ENCODE peak calls at places on chromosomes 16 and 17, in four cellular contexts. H is A549, I is esophagus squamous epithelium, O is prostate gland. Q is an unnamed sample.

GRCh38 chr17:79065105-79065670 is 9.4 kb upstream of the ENGASE start:
- DNase-seq in H (peak; percentile 73), I (no peak), O (peak; percentile 49), Q (peak; percentile 51)

GRCh38 chr16:85537331-85537788 is 75.8 kb upstream of the GSE1 start:
- DNase-seq in H (no peak), I (no peak), O (no peak), Q (no peak)

GRCh38 chr17:78563189-78564145 is 13.7 kb downstream of the DNAH17 start:
- DNase-seq in H (no peak), I (no peak), O (no peak), Q (no peak)

GRCh38 chr16:82456683-82457082 is 170.1 kb upstream of the CDH13 start:
- DNase-seq in H (peak; percentile 64), I (no peak), O (peak; percentile 50), Q (peak; percentile 69)

GRCh38 chr17:74773871-74774286 is 2.3 kb downstream of the NAT9 start:
- DNase-seq in H (no peak), I (no peak), O (no peak), Q (no peak)

GRCh38 chr17:46894476-46895151 is 28.3 kb upstream of the GOSR2 start:
- DNase-seq in H (no peak), I (no peak), O (no peak), Q (no peak)

GRCh38 chr16:20910781-20911321 is 10.3 kb downstream of the LYRM1 start:
- DNase-seq in H (peak; percentile 57), I (no peak), O (no peak), Q (no peak)

GRCh38 chr16:23803591-23804123 is 32.1 kb upstream of the PRKCB start:
- DNase-seq in H (peak; percentile 60), I (no peak), O (peak; percentile 46), Q (peak; percentile 79)

GRCh38 chr17:72393553-72393952 is 272.7 kb downstream of the SOX9 start:
- DNase-seq in H (peak; percentile 72), I (no peak), O (no peak), Q (no peak)

GRCh38 chr16:85612191-85612800 is 826 bp upstream of the GSE1 start:
- DNase-seq in H (peak; percentile 96), I (no peak), O (peak; percentile 87), Q (peak; percentile 84)

GRCh38 chr16:15041260-15042011 is 14.4 kb downstream of the NTAN1 start:
- DNase-seq in H (no peak), I (no peak), O (peak; percentile 78), Q (peak; percentile 77)

GRCh38 chr16:831571-832443 is 31.3 kb upstream of the GNG13 start:
- DNase-seq in H (no peak), I (no peak), O (no peak), Q (no peak)

DNA sequence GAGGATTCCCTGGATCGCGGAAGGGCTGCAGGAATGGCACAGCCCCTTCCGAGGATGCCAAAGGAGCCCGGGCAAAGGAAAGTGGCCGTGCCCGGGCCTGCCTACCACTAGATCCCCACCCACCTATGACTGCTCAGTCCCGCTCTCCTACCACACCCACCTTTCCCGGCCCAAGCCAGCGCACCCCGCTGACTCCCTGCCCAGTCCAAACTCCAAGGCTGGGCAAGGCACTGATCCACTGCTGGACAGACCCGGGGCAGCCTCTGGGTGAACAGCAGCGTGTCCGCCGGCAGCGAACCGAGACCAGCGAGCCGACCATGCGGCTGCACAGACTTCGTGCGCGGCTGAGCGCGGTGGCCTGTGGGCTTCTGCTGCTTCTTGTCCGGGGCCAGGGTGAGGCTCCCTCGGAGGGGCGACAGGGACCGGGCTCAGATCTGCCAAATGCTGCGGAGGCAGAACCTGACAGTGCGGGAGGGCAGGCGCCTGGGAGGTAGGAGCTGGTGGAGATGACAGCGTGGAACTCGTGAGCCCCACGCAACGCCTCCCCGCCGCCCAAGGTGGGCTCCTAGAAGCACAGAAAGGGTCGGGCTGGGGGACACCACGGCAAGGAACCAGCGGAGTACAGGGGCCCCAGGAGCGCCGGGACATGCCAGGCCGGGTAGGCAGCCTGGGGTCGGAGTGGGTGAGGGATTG is at the start of gene CES2:
- DNase-seq in H (no peak), I (no peak), O (peak; percentile 73), Q (peak; percentile 25)
- TF ChIP-seq POLR2A in H (no peak), I (no peak), O (peak; percentile 64), Q (peak; percentile 98)

DNA sequence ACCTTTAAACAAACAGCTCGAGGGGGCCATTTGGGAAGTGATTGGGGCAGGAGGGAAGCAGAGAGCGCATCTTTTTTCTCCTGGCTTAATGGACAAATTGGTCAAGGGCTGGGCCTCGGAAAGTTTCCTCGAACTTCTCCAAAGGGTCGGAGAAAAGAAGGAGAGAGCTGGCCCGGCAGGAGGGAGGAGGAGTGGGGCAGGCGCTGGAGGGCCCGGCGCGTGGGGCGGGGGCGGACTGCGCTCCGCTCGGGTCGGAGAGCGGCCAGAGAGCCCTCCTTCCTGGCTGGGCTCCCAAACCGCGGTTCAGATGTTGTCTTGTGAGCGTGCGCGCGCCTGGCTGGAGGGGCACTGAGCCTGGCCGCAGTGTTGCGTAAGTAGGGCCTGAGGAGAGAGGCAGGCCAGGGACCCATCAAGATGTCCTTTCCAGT is 1.2 kb downstream of the MMP2 start:
- DNase-seq in H (no peak), I (no peak), O (peak; percentile 61), Q (peak; percentile 82)
- H3K27ac ChIP-seq in H (no peak overlapping the region), I (peak overlapping the region; percentile 77), O (peak overlapping the region; percentile 64), Q (peak overlapping the region; percentile 76)

GRCh38 chr17:7250655-7251329 is 742 bp downstream of the CTDNEP1 start:
- DNase-seq in H (no peak), I (no peak), O (no peak), Q (no peak)

GRCh38 chr17:7251330-7252175 is at the start of gene CTDNEP1:
- DNase-seq in H (peak; percentile 100), I (peak; percentile 93), O (peak; percentile 99), Q (peak; percentile 98)

GRCh38 chr17:7253082-7253481 is 1.1 kb downstream of the ELP5 start:
- DNase-seq in H (no peak), I (no peak), O (no peak), Q (no peak)

GRCh38 chr17:7254511-7254910 is 2.5 kb downstream of the ELP5 start:
- DNase-seq in H (no peak), I (no peak), O (no peak), Q (no peak)

GRCh38 chr17:7252176-7253043 is at the start of gene ELP5:
- DNase-seq in H (peak; percentile 98), I (peak; percentile 76), O (peak; percentile 88), Q (peak; percentile 93)
- TF ChIP-seq POLR2A in H (peak; percentile 90), I (no peak), O (peak; percentile 43), Q (peak; percentile 66)

GRCh38 chr16:8852534-8852933 is 16.3 kb downstream of the CARHSP1 start:
- DNase-seq in H (no peak), I (no peak), O (no peak), Q (peak; percentile 34)

GRCh38 chr16:8850279-8850885 is 18.4 kb downstream of the CARHSP1 start:
- DNase-seq in H (no peak), I (no peak), O (no peak), Q (peak; percentile 58)

GRCh38 chr16:8853611-8854010 is 15.2 kb downstream of the CARHSP1 start:
- DNase-seq in H (no peak), I (no peak), O (no peak), Q (no peak)

GRCh38 chr16:8853150-8853549 is 15.7 kb downstream of the CARHSP1 start:
- DNase-seq in H (no peak), I (no peak), O (no peak), Q (no peak)

DNA sequence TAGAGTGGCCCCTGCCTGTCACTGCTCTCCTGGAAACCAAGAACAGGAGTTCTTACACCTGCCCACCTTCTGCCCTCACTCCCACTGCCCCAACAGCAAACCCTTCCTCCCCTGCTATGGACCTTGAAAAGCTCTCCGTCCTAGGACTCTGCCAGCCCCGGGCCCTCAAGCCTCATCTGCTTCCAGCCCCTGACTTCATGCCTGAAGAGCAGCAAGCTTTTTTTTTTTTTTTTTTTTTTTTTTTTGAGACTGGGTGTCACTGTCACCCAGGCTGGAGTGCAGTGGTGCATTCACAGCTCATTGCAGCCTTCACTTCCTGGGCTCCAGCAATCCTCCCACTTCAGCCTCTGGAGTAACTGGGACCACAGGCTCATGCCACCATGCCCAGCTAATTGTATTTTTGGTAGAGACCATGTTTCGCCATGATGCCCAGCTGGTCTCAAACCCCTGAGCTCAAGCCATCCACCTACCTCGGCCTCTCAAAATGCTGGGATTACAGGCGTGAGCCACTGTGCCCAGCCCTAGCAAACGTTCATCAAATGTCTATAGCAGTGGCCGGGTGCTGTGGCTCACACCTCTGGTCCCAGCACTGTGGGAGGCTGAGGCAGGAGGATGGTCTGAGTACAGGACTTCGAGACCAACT is 16.9 kb downstream of the CARHSP1 start:
- DNase-seq in H (no peak), I (no peak), O (no peak), Q (peak; percentile 42)
- H3K27ac ChIP-seq in H (no peak overlapping the region), I (peak overlapping the region; percentile 78), O (no peak overlapping the region), Q (no peak overlapping the region)

GRCh38 chr17:7330099-7331015 is 1.2 kb upstream of the NEURL4 start:
- DNase-seq in H (peak; percentile 90), I (no peak), O (peak; percentile 69), Q (peak; percentile 80)

GRCh38 chr17:7328840-7329359 is at the start of gene NEURL4:
- DNase-seq in H (peak; percentile 44), I (no peak), O (no peak), Q (peak; percentile 62)

GRCh38 chr17:7328009-7328408 is 1.1 kb downstream of the NEURL4 start:
- DNase-seq in H (no peak), I (no peak), O (no peak), Q (no peak)

GRCh38 chr17:7327501-7327900 is 1.6 kb downstream of the NEURL4 start:
- DNase-seq in H (no peak), I (no peak), O (no peak), Q (no peak)

GRCh38 chr17:7329360-7330098 is 394 bp upstream of the NEURL4 start:
- DNase-seq in H (peak; percentile 100), I (peak; percentile 94), O (peak; percentile 96), Q (peak; percentile 99)
- TF ChIP-seq POLR2A in H (peak; percentile 87), I (no peak), O (peak; percentile 60), Q (peak; percentile 56)

GRCh38 chr17:39332092-39332491 is 69.3 kb downstream of the FBXL20 start:
- DNase-seq in H (no peak), I (no peak), O (no peak), Q (no peak)

GRCh38 chr17:39327109-39327508 is 74.3 kb downstream of the FBXL20 start:
- DNase-seq in H (no peak), I (no peak), O (no peak), Q (no peak)

GRCh38 chr17:39325528-39326240 is 75.7 kb downstream of the FBXL20 start:
- DNase-seq in H (no peak), I (no peak), O (no peak), Q (no peak)

GRCh38 chr17:39328815-39329214 is 72.6 kb downstream of the FBXL20 start:
- DNase-seq in H (no peak), I (no peak), O (no peak), Q (no peak)
- H3K27ac ChIP-seq in H (no peak overlapping the region), I (no peak overlapping the region), O (no peak overlapping the region), Q (no peak overlapping the region)